ENCODE peak calls at places on chromosomes 16 and 17, in six cellular contexts. One of them, this sample, is unnamed.

GRCh38 chr16:70691223-70692129 is 5.6 kb upstream of the MTSS2 start:
- DNase-seq in ascending aorta: peak; percentile 82
- DNase-seq in cardiac muscle cell: peak; percentile 96
- DNase-seq in endothelial cell of umbilical vein: peak; percentile 54
- DNase-seq in uterus: peak; percentile 90
- DNase-seq in upper lobe of right lung: no peak
- DNase-seq in this sample: peak; percentile 89

GRCh38 chr17:77373298-77374169 is 232.8 kb downstream of the SEC14L1 start:
- DNase-seq in uterus: peak; percentile 75
- DNase-seq in endothelial cell of umbilical vein: no peak
- DNase-seq in ascending aorta: no peak
- DNase-seq in cardiac muscle cell: peak; percentile 51
- DNase-seq in upper lobe of right lung: peak; percentile 79
- DNase-seq in this sample: no peak

GRCh38 chr17:37489197-37490001 is at the start of gene DUSP14:
- DNase-seq in ascending aorta: peak; percentile 12
- DNase-seq in cardiac muscle cell: peak; percentile 86
- DNase-seq in upper lobe of right lung: peak; percentile 89
- DNase-seq in endothelial cell of umbilical vein: peak; percentile 80
- DNase-seq in uterus: peak; percentile 83
- DNase-seq in this sample: peak; percentile 80

GRCh38 chr17:63701477-63702222 is 1.7 kb upstream of the LIMD2 start:
- DNase-seq in uterus: no peak
- DNase-seq in cardiac muscle cell: no peak
- DNase-seq in ascending aorta: no peak
- DNase-seq in upper lobe of right lung: peak; percentile 72
- DNase-seq in endothelial cell of umbilical vein: no peak
- DNase-seq in this sample: no peak

GRCh38 chr16:83845263-83845662 is 37.5 kb downstream of the HSBP1 start:
- DNase-seq in endothelial cell of umbilical vein: no peak
- DNase-seq in ascending aorta: no peak
- DNase-seq in upper lobe of right lung: no peak
- DNase-seq in cardiac muscle cell: no peak
- DNase-seq in uterus: no peak
- DNase-seq in this sample: no peak

GRCh38 chr17:38625482-38625881 is 19.7 kb upstream of the SRCIN1 start:
- DNase-seq in cardiac muscle cell: no peak
- DNase-seq in endothelial cell of umbilical vein: no peak
- DNase-seq in uterus: no peak
- DNase-seq in ascending aorta: no peak
- DNase-seq in upper lobe of right lung: no peak
- DNase-seq in this sample: no peak

GRCh38 chr17:42313773-42314566 is 25.7 kb downstream of the STAT5A start:
- DNase-seq in uterus: no peak
- DNase-seq in cardiac muscle cell: no peak
- DNase-seq in endothelial cell of umbilical vein: no peak
- DNase-seq in upper lobe of right lung: no peak
- DNase-seq in ascending aorta: no peak
- DNase-seq in this sample: no peak

GRCh38 chr16:74758801-74759200 is 15.8 kb downstream of the FA2H start:
- DNase-seq in upper lobe of right lung: no peak
- DNase-seq in endothelial cell of umbilical vein: no peak
- DNase-seq in uterus: no peak
- DNase-seq in ascending aorta: no peak
- DNase-seq in cardiac muscle cell: no peak
- DNase-seq in this sample: no peak

GRCh38 chr17:77312786-77313599 is 172.2 kb downstream of the SEC14L1 start:
- DNase-seq in ascending aorta: no peak
- DNase-seq in endothelial cell of umbilical vein: no peak
- DNase-seq in uterus: peak; percentile 76
- DNase-seq in upper lobe of right lung: no peak
- DNase-seq in cardiac muscle cell: peak; percentile 90
- DNase-seq in this sample: no peak

GRCh38 chr17:7466644-7467341 is 12.6 kb downstream of the ZBTB4 start:
- DNase-seq in ascending aorta: no peak
- DNase-seq in uterus: peak; percentile 86
- DNase-seq in cardiac muscle cell: peak; percentile 73
- DNase-seq in upper lobe of right lung: no peak
- DNase-seq in endothelial cell of umbilical vein: peak; percentile 53
- DNase-seq in this sample: no peak

GRCh38 chr16:53257001-53257400 is 177.3 kb upstream of the RBL2 start:
- DNase-seq in cardiac muscle cell: peak; percentile 67
- DNase-seq in uterus: no peak
- DNase-seq in upper lobe of right lung: no peak
- DNase-seq in ascending aorta: no peak
- DNase-seq in endothelial cell of umbilical vein: peak; percentile 31
- DNase-seq in this sample: no peak

GRCh38 chr17:14156689-14157088 is 80.0 kb downstream of the CDRT15 start:
- DNase-seq in upper lobe of right lung: no peak
- DNase-seq in ascending aorta: no peak
- DNase-seq in uterus: no peak
- DNase-seq in endothelial cell of umbilical vein: no peak
- DNase-seq in cardiac muscle cell: peak; percentile 29
- DNase-seq in this sample: no peak

GRCh38 chr17:78126895-78127239 is 1.7 kb downstream of the TMC6 start:
- DNase-seq in uterus: no peak
- DNase-seq in cardiac muscle cell: no peak
- DNase-seq in endothelial cell of umbilical vein: no peak
- DNase-seq in upper lobe of right lung: no peak
- DNase-seq in ascending aorta: no peak
- DNase-seq in this sample: no peak

GRCh38 chr16:79006762-79007161 is 593.8 kb downstream of the MAF start:
- DNase-seq in upper lobe of right lung: no peak
- DNase-seq in ascending aorta: no peak
- DNase-seq in uterus: no peak
- DNase-seq in endothelial cell of umbilical vein: no peak
- DNase-seq in cardiac muscle cell: no peak
- DNase-seq in this sample: no peak

GRCh38 chr17:57956311-57957119 is 1.3 kb upstream of the CUEDC1 start:
- DNase-seq in upper lobe of right lung: peak; percentile 31
- DNase-seq in uterus: no peak
- DNase-seq in ascending aorta: no peak
- DNase-seq in cardiac muscle cell: no peak
- DNase-seq in endothelial cell of umbilical vein: no peak
- DNase-seq in this sample: no peak

GRCh38 chr17:32878211-32878610 is 1.3 kb upstream of the MYO1D start:
- DNase-seq in upper lobe of right lung: peak; percentile 83
- DNase-seq in ascending aorta: peak; percentile 33
- DNase-seq in endothelial cell of umbilical vein: no peak
- DNase-seq in cardiac muscle cell: peak; percentile 53
- DNase-seq in uterus: peak; percentile 34
- DNase-seq in this sample: no peak

GRCh38 chr16:82331974-82332750 is 162.1 kb upstream of the MPHOSPH6 start:
- DNase-seq in endothelial cell of umbilical vein: no peak
- DNase-seq in cardiac muscle cell: no peak
- DNase-seq in upper lobe of right lung: no peak
- DNase-seq in ascending aorta: no peak
- DNase-seq in uterus: no peak
- DNase-seq in this sample: no peak

GRCh38 chr17:2023692-2024571 is 1.2 kb downstream of the RTN4RL1 start:
- DNase-seq in ascending aorta: no peak
- DNase-seq in uterus: peak; percentile 54
- DNase-seq in cardiac muscle cell: peak; percentile 77
- DNase-seq in upper lobe of right lung: peak; percentile 84
- DNase-seq in endothelial cell of umbilical vein: no peak
- DNase-seq in this sample: peak; percentile 66

GRCh38 chr17:70324031-70324430 is 154.7 kb downstream of the KCNJ2 start:
- DNase-seq in cardiac muscle cell: no peak
- DNase-seq in ascending aorta: no peak
- DNase-seq in uterus: no peak
- DNase-seq in upper lobe of right lung: no peak
- DNase-seq in endothelial cell of umbilical vein: no peak
- DNase-seq in this sample: no peak

GRCh38 chr16:57548424-57548823 is 6.0 kb downstream of the ADGRG5 start:
- DNase-seq in upper lobe of right lung: no peak
- DNase-seq in endothelial cell of umbilical vein: no peak
- DNase-seq in ascending aorta: no peak
- DNase-seq in uterus: no peak
- DNase-seq in cardiac muscle cell: no peak
- DNase-seq in this sample: no peak

GRCh38 chr16:49621240-49622083 is 234.4 kb downstream of the ZNF423 start:
- DNase-seq in endothelial cell of umbilical vein: no peak
- DNase-seq in upper lobe of right lung: no peak
- DNase-seq in uterus: no peak
- DNase-seq in ascending aorta: no peak
- DNase-seq in cardiac muscle cell: peak; percentile 13
- DNase-seq in this sample: no peak

GRCh38 chr16:13997933-13998332 is 73.2 kb upstream of the MRTFB start:
- DNase-seq in upper lobe of right lung: no peak
- DNase-seq in cardiac muscle cell: no peak
- DNase-seq in ascending aorta: no peak
- DNase-seq in endothelial cell of umbilical vein: peak; percentile 21
- DNase-seq in uterus: no peak
- DNase-seq in this sample: no peak

GRCh38 chr17:58452738-58453137 is 35.4 kb upstream of the RNF43 start:
- DNase-seq in uterus: no peak
- DNase-seq in endothelial cell of umbilical vein: no peak
- DNase-seq in cardiac muscle cell: peak; percentile 6
- DNase-seq in ascending aorta: no peak
- DNase-seq in upper lobe of right lung: no peak
- DNase-seq in this sample: no peak

GRCh38 chr16:20114356-20114755 is 40.7 kb upstream of the GPR139 start:
- DNase-seq in endothelial cell of umbilical vein: no peak
- DNase-seq in cardiac muscle cell: no peak
- DNase-seq in upper lobe of right lung: no peak
- DNase-seq in uterus: no peak
- DNase-seq in ascending aorta: no peak
- DNase-seq in this sample: no peak

GRCh38 chr17:78381601-78382168 is 3.2 kb downstream of the PGS1 start:
- DNase-seq in cardiac muscle cell: no peak
- DNase-seq in uterus: no peak
- DNase-seq in endothelial cell of umbilical vein: peak; percentile 86
- DNase-seq in upper lobe of right lung: no peak
- DNase-seq in ascending aorta: no peak
- DNase-seq in this sample: no peak

GRCh38 chr17:55729484-55729883 is 6.8 kb upstream of the TMEM100 start:
- DNase-seq in ascending aorta: no peak
- DNase-seq in uterus: no peak
- DNase-seq in cardiac muscle cell: no peak
- DNase-seq in endothelial cell of umbilical vein: no peak
- DNase-seq in upper lobe of right lung: no peak
- DNase-seq in this sample: no peak

GRCh38 chr17:47286198-47286914 is 32.7 kb downstream of the ITGB3 start:
- DNase-seq in uterus: no peak
- DNase-seq in ascending aorta: no peak
- DNase-seq in cardiac muscle cell: no peak
- DNase-seq in endothelial cell of umbilical vein: no peak
- DNase-seq in upper lobe of right lung: no peak
- DNase-seq in this sample: no peak

GRCh38 chr17:55348749-55349354 is 72.8 kb downstream of the MMD start:
- DNase-seq in endothelial cell of umbilical vein: peak; percentile 56
- DNase-seq in uterus: peak; percentile 44
- DNase-seq in upper lobe of right lung: no peak
- DNase-seq in cardiac muscle cell: peak; percentile 68
- DNase-seq in ascending aorta: no peak
- DNase-seq in this sample: peak; percentile 49

GRCh38 chr16:80366023-80366422 is 174.8 kb upstream of the DYNLRB2 start:
- DNase-seq in uterus: no peak
- DNase-seq in cardiac muscle cell: no peak
- DNase-seq in endothelial cell of umbilical vein: no peak
- DNase-seq in upper lobe of right lung: no peak
- DNase-seq in ascending aorta: no peak
- DNase-seq in this sample: no peak

GRCh38 chr16:69479806-69480205 is 55.4 kb downstream of the CYB5B start:
- DNase-seq in endothelial cell of umbilical vein: no peak
- DNase-seq in cardiac muscle cell: no peak
- DNase-seq in uterus: no peak
- DNase-seq in upper lobe of right lung: no peak
- DNase-seq in ascending aorta: no peak
- DNase-seq in this sample: no peak

GRCh38 chr17:79907855-79908254 is 68.6 kb upstream of the CBX4 start:
- DNase-seq in cardiac muscle cell: peak; percentile 32
- DNase-seq in upper lobe of right lung: peak; percentile 77
- DNase-seq in endothelial cell of umbilical vein: peak; percentile 63
- DNase-seq in uterus: no peak
- DNase-seq in ascending aorta: no peak
- DNase-seq in this sample: peak; percentile 46

DNA sequence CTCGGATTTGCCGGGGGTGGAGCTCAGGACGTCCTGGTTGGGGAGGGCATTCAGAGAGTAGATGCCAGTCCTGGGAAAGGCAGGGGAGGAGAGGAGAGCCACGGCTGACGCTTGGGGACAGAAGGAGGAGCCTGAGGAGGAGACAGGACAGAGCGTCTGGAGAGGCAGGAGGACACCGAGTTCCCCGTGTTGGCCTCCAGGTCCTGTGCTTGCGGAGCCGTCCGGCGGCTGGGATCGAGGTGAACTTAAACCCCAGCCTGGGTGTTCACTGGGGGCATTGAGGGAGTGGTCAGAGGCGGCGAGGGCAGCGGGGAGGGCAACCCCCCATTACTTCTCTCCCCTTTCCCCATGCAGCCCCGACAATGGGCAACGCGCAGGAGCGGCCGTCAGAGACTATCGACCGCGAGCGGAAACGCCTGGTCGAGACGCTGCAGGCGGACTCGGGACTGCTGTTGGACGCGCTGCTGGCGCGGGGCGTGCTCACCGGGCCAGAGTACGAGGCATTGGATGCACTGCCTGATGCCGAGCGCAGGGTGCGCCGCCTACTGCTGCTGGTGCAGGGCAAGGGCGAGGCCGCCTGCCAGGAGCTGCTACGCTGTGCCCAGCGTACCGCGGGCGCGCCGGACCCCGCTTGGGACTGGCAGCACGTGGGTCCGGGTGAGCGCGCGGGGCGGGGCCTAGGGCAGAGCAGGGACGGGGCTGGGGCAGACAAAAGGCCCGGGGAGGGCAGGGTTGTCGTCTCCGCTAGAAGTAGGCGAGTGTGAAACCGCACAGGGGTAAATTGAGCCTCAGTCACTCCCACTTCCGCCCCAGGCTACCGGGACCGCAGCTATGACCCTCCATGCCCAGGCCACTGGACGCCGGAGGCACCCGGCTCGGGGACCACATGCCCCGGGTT is 3.7 kb downstream of the NOL3 start:
- DNase-seq in endothelial cell of umbilical vein: peak; percentile 90
- DNase-seq in cardiac muscle cell: peak; percentile 87
- DNase-seq in upper lobe of right lung: peak; percentile 95
- DNase-seq in ascending aorta: peak; percentile 84
- DNase-seq in uterus: peak; percentile 76
- DNase-seq in this sample: peak; percentile 77
- TF ChIP-seq CTCF in endothelial cell of umbilical vein: no peak
- TF ChIP-seq CTCF in cardiac muscle cell: peak; percentile 34
- TF ChIP-seq CTCF in upper lobe of right lung: peak; percentile 37
- TF ChIP-seq CTCF in ascending aorta: peak; percentile 19
- TF ChIP-seq CTCF in uterus: peak; percentile 20
- TF ChIP-seq CTCF in this sample: peak; percentile 23

GRCh38 chr16:1980770-1981087 is 540 bp downstream of the NOXO1 start:
- DNase-seq in endothelial cell of umbilical vein: no peak
- DNase-seq in ascending aorta: no peak
- DNase-seq in uterus: no peak
- DNase-seq in cardiac muscle cell: no peak
- DNase-seq in upper lobe of right lung: no peak
- DNase-seq in this sample: no peak
- H3K27me3 ChIP-seq in endothelial cell of umbilical vein: peaks cover 41% of the 10 kb centered on the region
- H3K27me3 ChIP-seq in ascending aorta: peaks cover 17% of the 10 kb centered on the region
- H3K27me3 ChIP-seq in uterus: no peaks in the 10 kb centered on the region
- H3K27me3 ChIP-seq in cardiac muscle cell: peaks cover 55% of the 10 kb centered on the region
- H3K27me3 ChIP-seq in upper lobe of right lung: peaks cover 42% of the 10 kb centered on the region
- H3K27me3 ChIP-seq in this sample: no peaks in the 10 kb centered on the region

GRCh38 chr17:74211141-74211928 is 2.0 kb upstream of the TTYH2 start:
- DNase-seq in cardiac muscle cell: no peak
- DNase-seq in uterus: no peak
- DNase-seq in ascending aorta: no peak
- DNase-seq in endothelial cell of umbilical vein: no peak
- DNase-seq in upper lobe of right lung: no peak
- DNase-seq in this sample: no peak
- H3K4me3 ChIP-seq in cardiac muscle cell: no peak overlapping the region
- H3K4me3 ChIP-seq in uterus: no peak overlapping the region
- H3K4me3 ChIP-seq in ascending aorta: peak overlapping the region; percentile 60
- H3K4me3 ChIP-seq in endothelial cell of umbilical vein: no peak overlapping the region
- H3K4me3 ChIP-seq in upper lobe of right lung: peak overlapping the region; percentile 71
- H3K4me3 ChIP-seq in this sample: peak overlapping the region; percentile 70

GRCh38 chr17:50169121-50169764 is 3.4 kb downstream of the SGCA start:
- DNase-seq in ascending aorta: no peak
- DNase-seq in cardiac muscle cell: peak; percentile 80
- DNase-seq in upper lobe of right lung: no peak
- DNase-seq in endothelial cell of umbilical vein: peak; percentile 65
- DNase-seq in uterus: peak; percentile 66
- DNase-seq in this sample: no peak
- TF ChIP-seq CTCF in ascending aorta: peak; percentile 94
- TF ChIP-seq CTCF in cardiac muscle cell: peak; percentile 89
- TF ChIP-seq CTCF in upper lobe of right lung: peak; percentile 46
- TF ChIP-seq CTCF in endothelial cell of umbilical vein: peak; percentile 78
- TF ChIP-seq CTCF in uterus: peak; percentile 71
- TF ChIP-seq CTCF in this sample: peak; percentile 39

This sample was measured in dorsolateral prefrontal cortex.